ENCODE peak calls at places on chromosomes 16 and 17, in five cellular contexts. W, X, S, I and D are unnamed samples.

GRCh38 chr16:82031116-82032084 is 3.7 kb upstream of the HSD17B2 start:
- DNase-seq in S (peak; percentile 19), W (peak; percentile 77), I (peak; percentile 64), X (peak; percentile 83), D (no peak)

GRCh38 chr16:89042711-89043551 is 50.7 kb upstream of the ACSF3 start:
- DNase-seq in X (no peak), W (no peak), S (no peak), I (no peak), D (no peak)

GRCh38 chr17:35981908-35982330 is 622 bp upstream of the CCL16 start:
- DNase-seq in X (no peak), W (no peak), I (peak; percentile 27), S (no peak), D (no peak)

GRCh38 chr17:77119668-77120301 is 21.0 kb upstream of the SEC14L1 start:
- DNase-seq in W (no peak), X (no peak), I (no peak), S (no peak), D (no peak)

GRCh38 chr17:17810374-17811248 is 26.2 kb downstream of the SREBF1 start:
- DNase-seq in X (no peak), S (no peak), I (peak; percentile 72), W (peak; percentile 66), D (no peak)

GRCh38 chr17:17567631-17568030 is 23.9 kb downstream of the PEMT start:
- DNase-seq in W (no peak), S (no peak), X (peak; percentile 49), I (no peak), D (no peak)

GRCh38 chr16:57600048-57600835 is 28.2 kb upstream of the ADGRG1 start:
- DNase-seq in S (no peak), W (peak; percentile 26), X (peak; percentile 21), I (peak; percentile 85), D (peak; percentile 30)

GRCh38 chr17:44005865-44006580 is 1.6 kb downstream of the NAGS start:
- DNase-seq in X (no peak), S (no peak), W (no peak), I (peak; percentile 83), D (peak; percentile 32)

GRCh38 chr17:49180303-49180702 is 30.1 kb downstream of the GNGT2 start:
- DNase-seq in W (peak; percentile 87), S (peak; percentile 24), I (peak; percentile 66), X (peak; percentile 56), D (peak; percentile 66)

GRCh38 chr17:64648234-64648633 is 13.9 kb downstream of the SMURF2 start:
- DNase-seq in W (no peak), X (peak; percentile 63), S (no peak), I (no peak), D (no peak)

GRCh38 chr16:86480444-86480843 is 29.9 kb upstream of the FOXF1 start:
- DNase-seq in S (no peak), W (no peak), I (no peak), X (no peak), D (no peak)
- TF ChIP-seq CTCF in S (no peak), W (no peak), I (no peak), X (no peak), D (no peak)

DNA sequence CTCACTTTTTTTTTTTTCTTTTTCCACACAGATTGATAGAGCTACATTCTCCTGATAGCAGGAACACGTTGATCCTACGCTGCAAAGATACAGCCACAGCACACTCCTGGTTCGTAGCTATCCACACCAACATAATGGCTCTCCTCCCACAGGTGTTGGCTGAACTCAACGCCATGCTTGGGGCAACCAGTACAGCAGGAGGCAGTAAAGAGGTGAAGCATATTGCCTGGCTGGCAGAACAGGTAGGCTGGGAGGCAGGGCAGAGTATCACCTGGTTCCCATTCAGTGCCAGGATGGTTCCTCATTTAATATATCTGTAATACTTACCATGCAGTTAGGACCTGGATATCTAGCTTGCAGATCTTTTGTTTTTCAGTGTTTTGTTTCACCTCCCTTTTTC is 51.1 kb upstream of the VPS4A start:
- DNase-seq in I (no peak), W (no peak), X (no peak), S (no peak), D (no peak)
- TF ChIP-seq CTCF in I (no peak), W (no peak), X (no peak), S (no peak), D (no peak)

GRCh38 chr16:46801428-46802049 is 29.4 kb downstream of the C16orf87 start:
- DNase-seq in X (peak; percentile 13), S (no peak), I (peak; percentile 39), W (peak; percentile 44), D (no peak)
- TF ChIP-seq CTCF in X (peak; percentile 61), S (peak; percentile 15), I (peak; percentile 57), W (peak; percentile 60), D (no peak)

DNA sequence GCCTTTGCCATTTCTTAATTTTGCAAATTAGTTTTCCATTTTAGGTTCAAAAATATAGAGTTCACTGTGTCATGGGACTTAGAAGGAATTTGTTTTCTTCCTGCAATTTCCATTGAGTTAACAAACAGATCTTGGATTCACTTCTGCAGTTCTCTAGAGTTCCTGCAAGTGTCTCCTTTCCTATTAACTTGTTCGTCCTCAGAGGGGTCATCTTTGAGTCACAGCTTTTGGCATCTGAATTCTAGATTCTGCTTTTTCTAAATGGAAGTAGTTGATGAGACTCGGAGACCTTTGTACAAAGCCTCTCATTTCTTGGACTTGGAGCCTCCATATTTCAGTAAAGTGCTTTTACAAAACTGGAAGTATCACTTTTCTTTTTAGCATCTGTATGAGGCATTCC is 323.3 kb downstream of the BCAS3 start:
- DNase-seq in I (peak; percentile 45), W (no peak), X (peak; percentile 48), S (peak; percentile 19), D (no peak)
- TF ChIP-seq CTCF in I (peak; percentile 47), W (no peak), X (peak; percentile 50), S (peak; percentile 16), D (no peak)

DNA sequence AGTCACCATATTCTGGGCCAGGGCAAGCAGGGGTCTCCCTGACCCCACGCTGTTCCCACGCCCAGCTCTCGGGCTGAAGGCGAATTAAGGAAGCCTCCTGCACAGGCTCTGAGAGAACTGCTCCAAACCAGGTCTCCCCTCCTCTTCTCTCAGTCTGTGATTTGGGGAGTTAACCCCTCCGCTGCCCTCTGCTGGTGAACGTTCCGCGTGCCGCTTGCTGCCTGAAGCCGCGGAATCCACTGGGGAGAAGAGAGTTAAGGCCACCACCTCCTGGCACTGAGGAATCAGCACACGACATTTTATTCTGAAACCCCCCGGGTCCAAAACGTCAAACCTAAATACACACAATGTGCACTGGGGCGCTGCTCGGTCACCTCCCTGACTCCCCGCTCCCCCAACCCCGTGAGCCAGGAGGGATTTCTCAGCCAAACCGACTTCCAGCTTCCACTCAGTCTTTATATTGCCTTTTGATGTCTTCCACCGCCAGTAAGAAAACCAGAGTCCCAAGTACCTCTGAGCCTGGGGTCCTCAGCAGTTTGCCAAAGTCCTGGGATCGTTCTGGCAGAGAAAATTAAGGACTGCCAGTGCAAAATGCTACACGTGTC is 54.4 kb upstream of the RCVRN start:
- DNase-seq in S (no peak), I (peak; percentile 87), W (peak; percentile 61), X (peak; percentile 45), D (no peak)
- TF ChIP-seq CTCF in S (peak; percentile 87), I (peak; percentile 82), W (peak; percentile 78), X (peak; percentile 70), D (no peak)

DNA sequence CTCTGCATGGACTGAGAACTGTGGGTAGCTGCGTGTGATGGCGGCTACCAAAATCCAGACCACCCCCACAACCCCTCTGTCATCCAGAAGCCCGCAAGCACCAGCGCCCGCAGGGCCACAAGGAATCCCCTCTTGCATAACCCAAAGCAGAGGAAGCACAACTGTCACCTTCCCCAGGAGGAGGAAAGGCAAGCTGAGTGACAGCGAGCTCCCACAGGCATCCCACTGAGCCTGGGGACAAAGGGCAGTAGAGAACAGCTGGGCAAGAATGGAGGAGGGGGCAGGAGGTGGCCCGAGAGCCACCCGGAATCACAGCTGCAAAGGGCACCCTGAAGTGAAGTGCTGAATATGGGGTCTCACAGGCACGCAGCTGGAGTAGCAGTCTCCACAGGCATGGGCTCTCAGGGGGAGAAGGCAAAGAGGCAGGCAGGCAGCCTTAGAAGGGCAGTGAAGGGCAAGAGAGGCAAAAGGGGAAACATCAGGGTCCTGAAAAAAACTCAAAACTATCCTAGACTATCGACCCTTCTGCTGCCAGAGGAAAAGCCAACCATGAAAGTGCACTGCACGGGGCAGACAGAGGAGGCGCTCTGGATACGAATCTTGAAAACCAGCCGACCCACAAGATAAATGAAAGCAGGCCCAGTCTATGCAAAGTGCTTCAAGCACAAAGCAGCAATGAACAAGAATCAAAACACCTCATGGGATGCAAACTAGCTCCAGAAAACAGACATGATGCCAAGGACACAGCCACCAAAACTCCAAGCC is 17.1 kb downstream of the USP36 start:
- DNase-seq in W (no peak), X (no peak), S (no peak), I (peak; percentile 46), D (no peak)
- TF ChIP-seq CTCF in W (peak; percentile 33), X (no peak), S (peak; percentile 33), I (peak; percentile 36), D (no peak)

GRCh38 chr17:54754560-54754959 is 146.1 kb upstream of the TOM1L1 start:
- DNase-seq in I (peak; percentile 4), W (peak; percentile 57), S (no peak), X (no peak), D (no peak)
- TF ChIP-seq CTCF in I (peak; percentile 45), W (peak; percentile 76), S (no peak), X (no peak), D (no peak)

DNA sequence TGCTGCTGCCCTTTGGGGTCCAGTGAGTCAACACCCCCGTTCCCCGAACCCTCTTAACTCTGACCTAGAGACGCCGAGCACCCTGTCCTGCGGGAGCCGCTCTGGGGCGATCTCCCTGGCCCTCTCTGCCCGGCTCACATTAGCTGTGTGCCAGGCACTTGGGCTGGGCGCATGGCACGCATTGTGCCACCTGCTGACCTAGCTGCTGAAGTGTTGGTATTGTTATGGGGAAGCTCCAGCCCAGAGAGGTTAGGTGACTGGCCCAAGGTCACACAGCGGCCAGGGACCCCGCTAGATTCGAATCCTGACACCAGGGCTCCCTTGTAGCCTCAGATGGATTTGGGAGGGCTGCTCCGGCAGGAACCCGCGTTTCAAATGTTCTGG is 1.1 kb downstream of the HSD17B1 start:
- DNase-seq in X (no peak), S (no peak), I (no peak), W (no peak), D (no peak)
- TF ChIP-seq CTCF in X (peak; percentile 11), S (no peak), I (no peak), W (no peak), D (no peak)